ENCODE peak calls at places on chromosomes 3 and 15, in four cellular contexts. E is AG09309, V is brain microvascular endothelial cell, A is fibroblast of mammary gland. W is an unnamed sample.

GRCh38 chr3:183924956-183925355 is 40.3 kb upstream of the PARL start:
- DNase-seq in V (peak; percentile 18), E (no peak), A (peak; percentile 94), W (peak; percentile 83)

GRCh38 chr3:9590282-9590791 is 36.7 kb upstream of the LHFPL4 start:
- DNase-seq in V (no peak), A (no peak), E (no peak), W (no peak)

GRCh38 chr3:98532709-98533571 is 1.2 kb downstream of the GPR15 start:
- DNase-seq in A (no peak), V (no peak), E (no peak), W (no peak)

GRCh38 chr3:51962854-51963530 is 4.3 kb downstream of the PCBP4 start:
- DNase-seq in V (no peak), E (no peak), A (no peak), W (no peak)

GRCh38 chr15:29139540-29140459 is 129.8 kb downstream of the NSMCE3 start:
- DNase-seq in V (peak; percentile 20), A (peak; percentile 28), E (no peak), W (no peak)

GRCh38 chr3:183591881-183592521 is 36.5 kb upstream of the KLHL6 start:
- DNase-seq in A (no peak), V (no peak), E (no peak), W (no peak)

GRCh38 chr3:54215521-54215920 is 93.2 kb downstream of the CACNA2D3 start:
- DNase-seq in A (no peak), V (no peak), E (no peak), W (no peak)

GRCh38 chr3:45943207-45943846 is at the start of gene CXCR6:
- DNase-seq in A (peak; percentile 13), E (no peak), V (no peak), W (no peak)

GRCh38 chr15:52559022-52559421 is 9.8 kb downstream of the ARPP19 start:
- DNase-seq in A (no peak), V (no peak), E (no peak), W (no peak)

GRCh38 chr15:52558196-52558595 is 10.6 kb downstream of the ARPP19 start:
- DNase-seq in A (peak; percentile 84), E (no peak), V (peak; percentile 85), W (peak; percentile 29)

GRCh38 chr15:52556524-52556923 is 12.3 kb downstream of the ARPP19 start:
- DNase-seq in A (no peak), E (no peak), V (no peak), W (no peak)

GRCh38 chr15:52559583-52559982 is 9.2 kb downstream of the ARPP19 start:
- DNase-seq in A (peak; percentile 59), V (peak; percentile 61), E (no peak), W (no peak)

DNA sequence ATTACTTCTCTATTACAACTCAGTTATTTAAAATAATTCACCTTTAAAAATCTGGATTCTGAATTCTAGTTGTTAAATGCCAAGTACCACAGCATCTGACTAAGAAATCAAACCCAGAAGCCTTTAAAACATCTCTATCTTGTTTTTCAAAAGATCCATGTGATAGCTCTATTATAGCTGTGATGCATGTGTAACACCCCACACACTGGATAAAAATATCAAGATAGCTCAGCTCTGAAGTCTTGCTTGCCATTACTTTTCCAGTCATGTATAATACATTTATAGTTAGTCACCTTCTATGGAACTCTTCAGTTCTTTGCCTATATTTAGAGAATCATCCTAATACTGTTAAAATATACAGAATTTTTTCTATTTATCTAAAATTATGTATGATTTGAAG is 11.6 kb downstream of the ARPP19 start:
- DNase-seq in V (no peak), E (no peak), A (no peak), W (no peak)
- H3K4me3 ChIP-seq in V (no peak overlapping the region), E (no peak overlapping the region), A (no peak overlapping the region), W (no peak overlapping the region)

GRCh38 chr15:63501256-63502089 is 2.9 kb upstream of the USP3 start:
- DNase-seq in E (peak; percentile 85), A (peak; percentile 99), V (peak; percentile 88), W (peak; percentile 92)

GRCh38 chr15:63500265-63501250 is 3.8 kb upstream of the USP3 start:
- DNase-seq in V (no peak), A (no peak), E (no peak), W (no peak)

GRCh38 chr15:63503739-63504246 is 600 bp upstream of the USP3 start:
- DNase-seq in A (peak; percentile 94), E (no peak), V (peak; percentile 86), W (peak; percentile 64)

GRCh38 chr15:63502843-63503738 is 1.3 kb upstream of the USP3 start:
- DNase-seq in A (peak; percentile 98), V (peak; percentile 95), E (peak; percentile 93), W (peak; percentile 73)

GRCh38 chr15:63502137-63502801 is 2.1 kb upstream of the USP3 start:
- DNase-seq in E (no peak), A (peak; percentile 75), V (no peak), W (no peak)
- H3K4me3 ChIP-seq in E (no peak overlapping the region), A (no peak overlapping the region), V (no peak overlapping the region), W (no peak overlapping the region)

GRCh38 chr3:127697531-127698240 is 24.9 kb downstream of the ABTB1 start:
- DNase-seq in E (no peak), A (peak; percentile 83), V (peak; percentile 85), W (peak; percentile 70)
- H3K4me3 ChIP-seq in E (no peak overlapping the region), A (peak overlapping the region; percentile 10), V (no peak overlapping the region), W (no peak overlapping the region)

GRCh38 chr15:101006931-101007687 is 88.0 kb downstream of the LRRK1 start:
- DNase-seq in E (peak; percentile 35), A (peak; percentile 81), V (peak; percentile 74), W (peak; percentile 33)
- H3K4me3 ChIP-seq in E (no peak overlapping the region), A (peak overlapping the region; percentile 6), V (no peak overlapping the region), W (no peak overlapping the region)

GRCh38 chr3:178522200-178523052 is 13.8 kb upstream of the KCNMB2 start:
- DNase-seq in E (no peak), A (no peak), V (no peak), W (no peak)
- H3K4me3 ChIP-seq in E (no peak overlapping the region), A (no peak overlapping the region), V (no peak overlapping the region), W (no peak overlapping the region)

GRCh38 chr3:160755776-160756304 is at the start of gene PPM1L:
- DNase-seq in A (peak; percentile 8), V (peak; percentile 25), E (no peak), W (no peak)

GRCh38 chr3:160756907-160757623 is 1.0 kb downstream of the PPM1L start:
- DNase-seq in E (no peak), A (no peak), V (no peak), W (no peak)

GRCh38 chr3:160757624-160758106 is 1.6 kb downstream of the PPM1L start:
- DNase-seq in A (no peak), E (no peak), V (no peak), W (no peak)

GRCh38 chr3:160754855-160755747 is 930 bp upstream of the PPM1L start:
- DNase-seq in E (peak; percentile 65), V (peak; percentile 88), A (peak; percentile 90), W (peak; percentile 72)

DNA sequence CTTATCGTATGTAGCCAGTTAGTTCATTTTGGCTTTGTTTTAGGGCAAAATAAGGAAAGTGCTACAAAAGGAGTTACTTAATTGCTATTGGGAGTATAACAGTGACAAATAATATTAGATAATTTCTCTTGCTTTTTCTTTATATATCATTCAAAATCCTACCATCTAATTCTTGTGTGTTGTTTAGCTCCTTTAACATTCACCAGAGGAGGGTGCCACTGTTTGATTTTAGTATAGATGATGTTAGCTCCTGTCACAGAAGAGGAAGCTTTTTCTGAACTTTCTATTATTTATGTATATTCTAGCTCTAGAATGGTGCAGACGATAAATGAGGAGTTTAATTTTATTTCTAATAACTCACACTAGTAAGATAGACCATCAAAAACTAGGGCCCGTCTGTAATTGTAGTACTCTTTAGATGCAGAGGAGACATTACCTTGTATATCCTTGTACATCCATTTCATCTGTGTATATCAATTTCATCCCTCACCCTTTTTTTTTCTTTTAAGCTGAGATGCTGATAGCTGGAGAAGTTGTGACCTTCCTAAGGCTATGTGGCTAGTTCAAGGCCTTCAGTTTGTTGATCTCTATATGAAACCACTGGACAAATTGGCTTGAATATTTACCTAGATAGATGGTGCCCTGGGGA is 3.0 kb downstream of the PPM1L start:
- DNase-seq in A (no peak), V (no peak), E (no peak), W (no peak)
- H3K4me3 ChIP-seq in A (no peak overlapping the region), V (no peak overlapping the region), E (no peak overlapping the region), W (no peak overlapping the region)